ENCODE peak calls at places on chromosomes 5 and 9, in nine cellular contexts. Z, B, O, M, R, H, W, Q and L are unnamed samples.
A peak's percentile ranks its signal among the peaks of the same experiment; 100 is the strongest.

GRCh38 chr9:24132244-24132643 is 306.2 kb upstream of the ELAVL2 start:
- DNase-seq in Q (no peak), Z (no peak), B (no peak), H (no peak), M (no peak), R (no peak), O (no peak), W (no peak), L (no peak)

GRCh38 chr9:93953492-93954435 is 1.4 kb downstream of the BARX1 start:
- DNase-seq in O (no peak), Z (no peak), R (no peak), H (no peak), B (no peak), W (no peak), Q (no peak), M (no peak), L (peak; percentile 49)

GRCh38 chr9:115694014-115694413 is 459.6 kb upstream of the PAPPA start:
- DNase-seq in M (peak; percentile 22), O (no peak), W (peak; percentile 57), R (no peak), Z (no peak), H (no peak), Q (peak; percentile 22), B (peak; percentile 86), L (no peak)

GRCh38 chr9:37350486-37351190 is 71.9 kb upstream of the GRHPR start:
- DNase-seq in B (peak; percentile 68), O (no peak), W (no peak), Z (no peak), H (no peak), R (no peak), M (no peak), Q (no peak), L (no peak)

GRCh38 chr9:106921341-106921899 is 58.5 kb downstream of the ZNF462 start:
- DNase-seq in R (no peak), H (no peak), W (peak; percentile 32), M (peak; percentile 92), O (no peak), B (peak; percentile 11), Z (no peak), Q (peak; percentile 2), L (no peak)

GRCh38 chr5:138935466-138935865 is 60.3 kb upstream of the LRRTM2 start:
- DNase-seq in W (no peak), B (no peak), Z (no peak), H (no peak), R (no peak), O (no peak), Q (no peak), M (no peak), L (no peak)

GRCh38 chr5:16889203-16889971 is 46.7 kb downstream of the MYO10 start:
- DNase-seq in B (peak; percentile 47), R (no peak), Z (no peak), O (no peak), W (no peak), H (no peak), Q (no peak), M (no peak), L (no peak)

GRCh38 chr5:83567741-83568530 is 96.4 kb downstream of the VCAN start:
- DNase-seq in Z (no peak), M (no peak), H (no peak), Q (no peak), O (no peak), R (no peak), B (peak; percentile 83), W (peak; percentile 87), L (no peak)

GRCh38 chr5:17024686-17025180 is 88.6 kb upstream of the MYO10 start:
- DNase-seq in Q (no peak), W (no peak), H (no peak), O (no peak), B (peak; percentile 60), M (peak; percentile 7), R (no peak), Z (no peak), L (no peak)

GRCh38 chr5:79727722-79728355 is 38.2 kb downstream of the CMYA5 start:
- DNase-seq in W (no peak), Q (no peak), B (no peak), M (no peak), Z (no peak), H (no peak), O (no peak), R (no peak), L (no peak)

GRCh38 chr5:126814721-126815404 is 37.9 kb downstream of the LMNB1 start:
- DNase-seq in R (no peak), Q (no peak), Z (no peak), B (no peak), M (no peak), O (no peak), W (no peak), H (no peak), L (no peak)

GRCh38 chr5:147859962-147860640 is 18.4 kb upstream of the SCGB3A2 start:
- DNase-seq in Q (no peak), W (no peak), B (no peak), O (no peak), Z (no peak), H (no peak), M (no peak), R (no peak), L (no peak)

GRCh38 chr5:82419559-82420332 is 141.6 kb upstream of the RPS23 start:
- DNase-seq in H (no peak), W (no peak), R (no peak), O (no peak), Z (no peak), M (no peak), Q (no peak), B (no peak), L (no peak)

GRCh38 chr9:95092321-95093072 is 225.0 kb downstream of the FANCC start:
- DNase-seq in B (peak; percentile 42), Q (peak; percentile 32), R (no peak), H (no peak), O (no peak), Z (no peak), W (peak; percentile 87), M (no peak), L (no peak)

GRCh38 chr9:127181315-127181580 is 58.8 kb upstream of the ANGPTL2 start:
- DNase-seq in R (no peak), B (no peak), Z (no peak), M (no peak), W (no peak), H (no peak), O (no peak), Q (no peak), L (no peak)

GRCh38 chr5:134005415-134006118 is 792 bp upstream of the VDAC1 start:
- DNase-seq in B (no peak), R (no peak), O (no peak), Z (peak; percentile 63), H (no peak), Q (peak; percentile 59), M (peak; percentile 44), W (no peak), L (peak; percentile 67)

GRCh38 chr9:137634016-137634415 is 15.2 kb downstream of the EHMT1 start:
- DNase-seq in B (no peak), Q (no peak), H (no peak), W (no peak), Z (no peak), M (no peak), R (no peak), O (no peak), L (no peak)
- TF ChIP-seq CTCF in B (no peak), Q (no peak), H (no peak), W (no peak), Z (no peak), M (no peak), R (no peak), O (no peak), L (no peak)

GRCh38 chr9:97749928-97750327 is 52.8 kb upstream of the XPA start:
- DNase-seq in H (no peak), B (no peak), R (no peak), W (no peak), O (no peak), Q (no peak), Z (no peak), M (no peak), L (no peak)
- TF ChIP-seq CTCF in H (no peak), B (peak; percentile 28), R (no peak), W (no peak), O (no peak), Q (no peak), Z (no peak), M (no peak), L (no peak)

GRCh38 chr5:102795546-102795945 is 40.4 kb downstream of the PAM start:
- DNase-seq in B (no peak), W (no peak), R (no peak), Z (no peak), M (no peak), O (no peak), Q (no peak), H (no peak), L (no peak)

GRCh38 chr5:102789469-102789868 is 34.4 kb downstream of the PAM start:
- DNase-seq in H (no peak), Z (no peak), R (no peak), M (no peak), W (no peak), O (no peak), Q (no peak), B (no peak), L (no peak)

GRCh38 chr5:102794047-102794446 is 38.9 kb downstream of the PAM start:
- DNase-seq in R (no peak), Z (no peak), M (no peak), Q (no peak), O (no peak), B (no peak), W (no peak), H (no peak), L (no peak)

GRCh38 chr5:102794677-102795331 is 39.7 kb downstream of the PAM start:
- DNase-seq in R (no peak), M (no peak), O (no peak), Q (no peak), W (no peak), Z (no peak), H (no peak), B (no peak), L (no peak)

GRCh38 chr5:102792705-102793104 is 37.6 kb downstream of the PAM start:
- DNase-seq in O (no peak), B (peak; percentile 39), R (no peak), Z (no peak), W (no peak), Q (peak; percentile 20), M (no peak), H (no peak), L (no peak)
- TF ChIP-seq CTCF in O (no peak), B (peak; percentile 75), R (peak; percentile 32), Z (no peak), W (no peak), Q (no peak), M (peak; percentile 31), H (no peak), L (no peak)

GRCh38 chr5:162886717-162887116 is 550.7 kb upstream of the CCNG1 start:
- DNase-seq in Q (no peak), O (no peak), H (no peak), R (no peak), M (no peak), Z (no peak), B (no peak), W (no peak), L (no peak)
- TF ChIP-seq CTCF in Q (no peak), O (no peak), H (no peak), R (no peak), M (no peak), Z (no peak), B (no peak), W (no peak), L (no peak)

DNA sequence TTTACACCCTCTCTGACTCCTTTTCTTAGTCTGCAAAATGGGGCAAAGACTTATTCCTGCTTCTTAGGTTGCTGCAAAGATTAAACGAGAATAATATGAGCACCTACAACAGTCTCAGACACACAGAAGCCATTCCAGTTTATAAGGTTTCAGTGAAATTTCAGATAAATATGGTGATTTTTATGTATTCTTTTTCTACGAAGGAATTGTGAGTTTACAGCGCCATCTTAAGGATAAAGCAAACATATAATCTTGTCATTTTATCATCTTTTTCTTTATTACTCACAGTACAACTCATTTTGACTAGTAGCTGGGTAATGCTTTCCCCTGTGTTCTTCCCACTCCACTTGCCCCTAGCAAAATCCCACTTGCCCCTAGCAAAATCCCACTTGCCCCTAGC is 29.2 kb upstream of the SMC5 start:
- DNase-seq in B (peak; percentile 55), W (no peak), H (no peak), O (no peak), R (no peak), M (no peak), Z (no peak), Q (peak; percentile 3), L (no peak)
- TF ChIP-seq CTCF in B (peak; percentile 79), W (no peak), H (no peak), O (no peak), R (no peak), M (peak; percentile 36), Z (no peak), Q (no peak), L (no peak)